ENCODE peak calls at places on chromosomes 16 and 17, in nine cellular contexts. M is CD4-positive, alpha-beta memory T cell; P is GM23248; B is cardiac muscle cell; S is heart right ventricle; V is esophagus muscularis mucosa; D is left ventricle myocardium inferior; E is OCI-LY7; H is pancreas. R is an unnamed sample.

GRCh38 chr17:70560471-70560870 is 391.1 kb downstream of the KCNJ2 start:
- DNase-seq in M (no peak), P (peak; percentile 9), B (no peak), S (no peak), V (no peak), D (no peak), E (no peak), H (no peak), R (no peak)

GRCh38 chr17:61755668-61756067 is 107.7 kb downstream of the BRIP1 start:
- DNase-seq in M (no peak), P (no peak), B (no peak), S (no peak), V (no peak), D (no peak), E (no peak), H (no peak), R (no peak)

GRCh38 chr17:50273654-50274040 is 619 bp upstream of the TMEM92 start:
- DNase-seq in M (no peak), P (no peak), B (no peak), S (no peak), V (no peak), D (no peak), E (no peak), H (no peak), R (no peak)

GRCh38 chr17:30336369-30337171 is 2.7 kb upstream of the TMIGD1 start:
- DNase-seq in M (peak; percentile 79), P (peak; percentile 62), B (peak; percentile 60), S (peak; percentile 9), V (peak; percentile 86), D (no peak), E (peak; percentile 80), H (no peak), R (no peak)

GRCh38 chr16:65059421-65059980 is 62.4 kb downstream of the CDH11 start:
- DNase-seq in M (no peak), P (no peak), B (no peak), S (no peak), V (no peak), D (no peak), E (no peak), H (no peak), R (no peak)

GRCh38 chr16:1983544-1984346 is at the start of gene GFER:
- DNase-seq in M (peak; percentile 70), P (peak; percentile 95), B (peak; percentile 97), S (peak; percentile 88), V (peak; percentile 93), D (peak; percentile 92), E (peak; percentile 80), H (peak; percentile 96), R (peak; percentile 75)

GRCh38 chr17:8324913-8325312 is 14.7 kb upstream of the ODF4 start:
- DNase-seq in M (no peak), P (no peak), B (no peak), S (no peak), V (no peak), D (no peak), E (no peak), H (no peak), R (no peak)

GRCh38 chr17:38608648-38609047 is 2.9 kb upstream of the SRCIN1 start:
- DNase-seq in M (no peak), P (no peak), B (no peak), S (no peak), V (no peak), D (no peak), E (no peak), H (peak; percentile 88), R (peak; percentile 65)

GRCh38 chr17:36602030-36602737 is 801 bp downstream of the MRM1 start:
- DNase-seq in M (peak; percentile 14), P (peak; percentile 54), B (peak; percentile 18), S (no peak), V (no peak), D (no peak), E (peak; percentile 25), H (no peak), R (no peak)

GRCh38 chr16:56102159-56102798 is 89.0 kb upstream of the GNAO1 start:
- DNase-seq in M (no peak), P (peak; percentile 20), B (peak; percentile 37), S (peak; percentile 66), V (peak; percentile 92), D (peak; percentile 61), E (no peak), H (no peak), R (no peak)

DNA sequence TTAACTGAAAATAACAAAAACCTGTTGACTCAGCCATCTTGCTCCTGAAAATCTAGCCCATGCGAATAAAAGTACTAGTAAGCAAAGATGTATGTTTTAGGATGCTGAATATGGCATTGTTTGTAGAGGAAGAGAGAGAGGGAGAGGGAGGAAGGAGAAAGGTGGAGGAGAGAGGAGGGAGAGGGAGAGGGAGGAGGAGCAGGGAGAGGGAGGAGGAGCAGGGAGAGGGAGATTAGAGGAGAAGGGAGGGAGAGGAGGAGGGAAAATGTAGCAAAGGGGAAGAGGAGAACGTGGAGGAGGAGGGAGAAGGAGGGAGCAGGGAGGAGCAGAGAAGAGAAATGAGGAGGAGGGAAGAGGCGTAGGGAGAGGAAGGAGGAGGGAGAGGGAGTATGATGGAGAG is 324.5 kb upstream of the EEF2KMT start:
- DNase-seq in M (no peak), P (no peak), B (no peak), S (no peak), V (no peak), D (no peak), E (no peak), H (no peak), R (no peak)
- H3K9me3 ChIP-seq in M (no peaks in the 10 kb centered on the region), P (no peaks in the 10 kb centered on the region), B (no peaks in the 10 kb centered on the region), S (no peaks in the 10 kb centered on the region), V (no peaks in the 10 kb centered on the region), D (no peaks in the 10 kb centered on the region), E (no peaks in the 10 kb centered on the region), H (no peaks in the 10 kb centered on the region), R (no peaks in the 10 kb centered on the region)

DNA sequence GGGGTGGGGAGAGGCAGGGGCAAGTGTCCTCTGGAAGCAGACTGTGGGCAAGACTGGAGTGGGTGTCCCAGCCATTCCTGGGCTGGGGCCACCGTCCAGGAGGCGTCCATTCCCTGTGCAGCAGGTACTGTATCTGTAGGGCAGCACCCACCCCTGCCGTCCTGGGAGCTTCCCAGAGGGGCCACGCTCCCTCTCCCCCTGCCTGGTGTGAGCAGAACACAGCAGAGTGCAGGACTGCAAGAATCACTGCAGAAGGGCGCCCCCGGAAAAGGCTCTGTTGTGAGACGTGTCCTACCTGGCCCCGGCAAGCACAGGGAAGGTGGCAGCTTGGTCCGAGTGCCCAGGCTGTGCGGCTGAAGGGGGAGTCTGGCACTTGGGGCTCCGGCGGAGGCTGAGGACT is 70.3 kb downstream of the KLHDC4 start:
- DNase-seq in M (no peak), P (no peak), B (no peak), S (no peak), V (no peak), D (no peak), E (no peak), H (peak; percentile 67), R (no peak)
- H3K4me1 ChIP-seq in M (peaks cover 14% of the 10 kb centered on the region), P (no peaks in the 10 kb centered on the region), B (peaks cover 7% of the 10 kb centered on the region), S (no peaks in the 10 kb centered on the region), V (peaks cover 7% of the 10 kb centered on the region), D (peaks cover 10% of the 10 kb centered on the region), E (peaks cover 49% of the 10 kb centered on the region), H (no peaks in the 10 kb centered on the region), R (no peaks in the 10 kb centered on the region)

GRCh38 chr16:3305109-3306068 is at the start of the genes TIGD7 and ZNF75A:
- DNase-seq in M (peak; percentile 87), P (peak; percentile 96), B (peak; percentile 94), S (peak; percentile 86), V (peak; percentile 95), D (peak; percentile 88), E (no peak), H (peak; percentile 90), R (peak; percentile 82)
- H3K9me3 ChIP-seq in M (peaks cover 7% of the 10 kb centered on the region), P (peaks cover 9% of the 10 kb centered on the region), B (no peaks in the 10 kb centered on the region), S (no peaks in the 10 kb centered on the region), V (peaks cover 58% of the 10 kb centered on the region), D (peaks cover 86% of the 10 kb centered on the region), E (no peaks in the 10 kb centered on the region), H (no peaks in the 10 kb centered on the region), R (peaks cover 3% of the 10 kb centered on the region)

GRCh38 chr17:77746391-77746790 is 212.1 kb upstream of the TNRC6C start:
- DNase-seq in M (no peak), P (no peak), B (no peak), S (no peak), V (no peak), D (no peak), E (no peak), H (no peak), R (no peak)

GRCh38 chr17:77745702-77746101 is 212.8 kb upstream of the TNRC6C start:
- DNase-seq in M (no peak), P (no peak), B (no peak), S (no peak), V (no peak), D (no peak), E (no peak), H (no peak), R (no peak)

GRCh38 chr17:77748436-77748835 is 210.1 kb upstream of the TNRC6C start:
- DNase-seq in M (no peak), P (no peak), B (no peak), S (no peak), V (no peak), D (no peak), E (no peak), H (no peak), R (no peak)

GRCh38 chr17:77749316-77749715 is 209.2 kb upstream of the TNRC6C start:
- DNase-seq in M (no peak), P (no peak), B (no peak), S (no peak), V (no peak), D (no peak), E (no peak), H (no peak), R (no peak)

DNA sequence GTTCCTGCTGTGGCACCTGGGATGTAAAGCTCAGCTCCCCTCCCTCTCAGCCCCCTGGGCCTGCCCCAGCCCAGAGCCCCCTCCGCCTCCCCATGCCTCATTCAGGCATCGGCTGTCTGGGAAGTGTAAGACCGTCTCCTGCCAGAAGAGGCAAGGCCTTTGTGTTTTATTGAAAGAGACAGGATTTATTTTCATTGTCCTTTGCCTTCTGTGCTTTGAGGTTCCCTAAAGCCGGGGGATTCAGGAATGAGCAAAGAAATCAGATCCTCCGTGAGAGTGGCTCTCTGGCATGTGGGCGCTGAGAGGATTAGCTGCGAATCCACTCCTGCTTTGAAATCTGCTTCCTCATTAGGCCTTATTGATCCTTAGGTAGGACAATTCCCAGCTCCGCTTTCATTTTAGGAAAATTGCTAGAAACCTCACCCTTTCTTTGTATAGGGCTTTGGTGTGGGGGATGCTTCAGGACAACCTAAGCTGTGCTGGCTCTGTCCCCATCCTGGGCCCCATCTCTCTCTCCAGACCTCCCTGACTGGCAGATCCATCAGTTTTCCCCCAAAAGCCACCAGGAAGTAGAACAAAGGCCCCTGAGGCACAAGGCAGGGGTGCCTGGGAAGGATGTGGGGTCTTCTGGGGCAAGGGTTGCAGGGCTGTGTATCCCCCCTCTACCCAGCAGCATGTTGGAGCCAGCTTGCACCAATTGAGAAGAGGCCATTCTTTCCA is 211.4 kb upstream of the TNRC6C start:
- DNase-seq in M (no peak), P (no peak), B (no peak), S (no peak), V (no peak), D (no peak), E (no peak), H (no peak), R (no peak)
- H3K4me1 ChIP-seq in M (no peaks in the 10 kb centered on the region), P (no peaks in the 10 kb centered on the region), B (no peaks in the 10 kb centered on the region), S (no peaks in the 10 kb centered on the region), V (no peaks in the 10 kb centered on the region), D (no peaks in the 10 kb centered on the region), E (no peaks in the 10 kb centered on the region), H (no peaks in the 10 kb centered on the region), R (no peaks in the 10 kb centered on the region)

DNA sequence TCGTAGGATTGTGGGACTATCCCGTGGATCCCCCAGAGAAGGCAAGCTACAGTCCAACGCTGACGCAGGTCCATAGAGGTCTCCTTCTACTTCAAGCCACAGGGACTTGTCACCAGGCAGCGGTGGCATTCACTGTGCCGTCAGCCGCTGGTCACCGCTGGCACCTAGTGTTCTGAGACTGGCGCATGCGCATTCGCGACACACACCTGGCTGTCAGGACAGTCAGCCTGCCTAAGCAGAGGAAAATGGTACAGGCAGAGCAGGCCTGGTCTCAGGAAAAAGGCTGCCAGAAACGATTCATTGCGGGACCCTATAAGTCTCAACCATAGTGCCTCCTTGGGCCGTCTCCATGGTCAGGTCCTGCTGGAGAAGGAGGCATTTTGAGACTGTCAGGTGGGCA is 138.0 kb upstream of the WSB1 start:
- DNase-seq in M (no peak), P (no peak), B (no peak), S (no peak), V (no peak), D (peak; percentile 5), E (no peak), H (peak; percentile 35), R (no peak)
- H3K9me3 ChIP-seq in M (no peaks in the 10 kb centered on the region), P (no peaks in the 10 kb centered on the region), B (no peaks in the 10 kb centered on the region), S (no peaks in the 10 kb centered on the region), V (no peaks in the 10 kb centered on the region), D (peaks cover 3% of the 10 kb centered on the region), E (peaks cover 9% of the 10 kb centered on the region), H (no peaks in the 10 kb centered on the region), R (no peaks in the 10 kb centered on the region)

R was measured in prostate gland.